ENCODE peak calls at places on chromosomes 16 and 17, in seven cellular contexts. K, W, M, V, L, O and H are unnamed samples.

GRCh38 chr17:66175892-66176291 is 16.0 kb downstream of the CEP112 start:
- DNase-seq in W (no peak), M (no peak), L (no peak), O (no peak), V (no peak), K (no peak), H (no peak)

GRCh38 chr16:57533618-57534336 is 2.6 kb downstream of the CCDC102A start:
- DNase-seq in W (no peak), L (peak), M (no peak), K (no peak), O (peak), V (peak), H (no peak)

GRCh38 chr17:34393401-34393800 is 30.4 kb upstream of the CCL1 start:
- DNase-seq in K (no peak), O (no peak), V (no peak), L (no peak), W (no peak), M (no peak), H (no peak)

GRCh38 chr17:55704412-55704811 is 18.3 kb downstream of the TMEM100 start:
- DNase-seq in V (no peak), L (no peak), O (no peak), W (no peak), M (no peak), K (no peak), H (no peak)

GRCh38 chr16:55389426-55390073 is 65.5 kb downstream of the IRX6 start:
- DNase-seq in O (no peak), L (peak), M (no peak), K (no peak), W (no peak), V (no peak), H (no peak)

GRCh38 chr16:17070882-17071592 is 399.7 kb downstream of the XYLT1 start:
- DNase-seq in K (peak), M (no peak), V (peak), W (peak), O (peak), L (peak), H (peak)

GRCh38 chr16:88789593-88789992 is 4.6 kb upstream of the PIEZO1 start:
- DNase-seq in L (peak), W (no peak), K (no peak), M (no peak), V (no peak), O (no peak), H (no peak)

GRCh38 chr16:86668136-86668535 is 89.8 kb downstream of the FOXL1 start:
- DNase-seq in M (no peak), O (no peak), L (no peak), V (no peak), K (no peak), W (no peak), H (no peak)

GRCh38 chr16:87404764-87405625 is 12.9 kb downstream of the MAP1LC3B start:
- DNase-seq in M (no peak), O (peak), K (no peak), W (no peak), V (no peak), L (peak), H (no peak)

GRCh38 chr16:68384293-68385255 is 63.7 kb downstream of the SMPD3 start:
- DNase-seq in O (no peak), M (no peak), K (peak), L (peak), W (no peak), V (no peak), H (no peak)

GRCh38 chr17:56845934-56846333 is 12.0 kb downstream of the DGKE start:
- DNase-seq in V (no peak), K (no peak), M (no peak), W (no peak), L (no peak), O (no peak), H (no peak)

GRCh38 chr17:44350733-44351226 is 5.7 kb downstream of the GRN start:
- DNase-seq in M (peak), K (peak), V (peak), L (peak), W (no peak), O (peak), H (no peak)

GRCh38 chr17:20291853-20292252 is 175.5 kb downstream of the LGALS9B start:
- DNase-seq in O (no peak), K (no peak), L (no peak), W (no peak), M (no peak), V (no peak), H (no peak)

GRCh38 chr16:78775161-78775561 is 675.7 kb downstream of the WWOX start:
- DNase-seq in W (no peak), V (no peak), M (no peak), K (no peak), L (no peak), O (no peak), H (no peak)

GRCh38 chr17:51258756-51259573 is 884 bp downstream of the MBTD1 start:
- DNase-seq in V (peak), L (no peak), W (peak), M (peak), K (no peak), O (peak), H (no peak)

GRCh38 chr16:1781758-1782407 is 488 bp downstream of the SPSB3 start:
- DNase-seq in W (no peak), L (no peak), O (no peak), M (peak), K (peak), V (peak), H (no peak)

GRCh38 chr16:56336071-56336688 is 89.2 kb downstream of the AMFR start:
- DNase-seq in K (no peak), W (no peak), V (no peak), L (no peak), O (no peak), M (no peak), H (no peak)

GRCh38 chr16:66438536-66438935 is 11.4 kb downstream of the BEAN1 start:
- DNase-seq in W (no peak), M (no peak), L (no peak), K (no peak), V (no peak), O (no peak), H (no peak)

GRCh38 chr17:18981642-18982424 is 22.7 kb downstream of the FAM83G start:
- DNase-seq in L (no peak), W (no peak), K (peak), O (no peak), V (no peak), M (peak), H (no peak)

DNA sequence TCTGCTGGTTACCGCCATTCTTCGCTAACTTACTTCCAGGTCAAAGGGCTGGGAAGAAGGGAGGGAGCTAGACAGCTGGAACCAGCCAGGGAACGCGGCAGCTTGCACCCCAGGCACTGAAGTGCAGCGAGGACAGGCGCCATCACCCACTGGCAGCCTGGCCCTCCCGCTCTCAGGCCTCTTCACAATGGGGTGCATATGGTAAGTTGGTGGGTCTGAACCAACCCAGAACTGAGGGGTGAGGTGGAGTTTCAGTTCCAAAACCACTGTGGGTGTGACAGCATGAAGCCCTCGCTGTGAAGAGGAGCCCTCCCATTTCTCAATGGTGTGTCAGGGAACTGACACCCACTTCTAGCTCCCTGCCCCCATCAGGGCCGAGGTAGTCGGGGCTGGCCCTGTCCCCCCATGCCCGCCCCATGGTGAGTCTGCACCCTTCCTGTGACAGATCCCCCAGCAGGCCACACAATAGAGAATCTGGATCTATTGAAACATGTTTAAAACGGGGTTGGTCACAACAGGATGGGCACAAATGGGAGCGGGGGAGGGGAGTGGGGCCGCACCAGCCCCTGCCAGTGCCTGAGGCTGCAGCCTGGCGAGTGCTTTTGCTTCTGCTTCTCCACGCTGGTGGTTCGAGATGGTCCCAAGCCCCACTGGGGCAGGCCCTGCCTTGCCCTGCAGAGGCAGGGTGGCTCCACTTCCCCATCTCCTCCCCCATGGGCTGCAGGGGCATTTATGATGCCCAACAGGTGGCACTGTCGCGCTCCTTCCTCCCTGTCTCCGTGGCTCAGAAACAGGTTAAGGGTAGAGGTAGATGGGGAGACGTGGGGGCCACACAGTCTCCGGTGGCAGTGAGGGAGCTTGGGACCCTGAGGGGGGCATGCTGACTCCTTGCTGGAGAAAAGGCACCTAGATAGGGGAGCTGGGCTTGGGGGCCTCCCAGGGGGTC is 2.3 kb downstream of the LIMD2 start:
- DNase-seq in L (peak), W (no peak), O (no peak), K (peak), M (peak), V (peak), H (no peak)
- H3K27ac ChIP-seq in L (peak), W (no peak), O (no peak), K (no peak), M (no peak), V (no peak), H (peak)

DNA sequence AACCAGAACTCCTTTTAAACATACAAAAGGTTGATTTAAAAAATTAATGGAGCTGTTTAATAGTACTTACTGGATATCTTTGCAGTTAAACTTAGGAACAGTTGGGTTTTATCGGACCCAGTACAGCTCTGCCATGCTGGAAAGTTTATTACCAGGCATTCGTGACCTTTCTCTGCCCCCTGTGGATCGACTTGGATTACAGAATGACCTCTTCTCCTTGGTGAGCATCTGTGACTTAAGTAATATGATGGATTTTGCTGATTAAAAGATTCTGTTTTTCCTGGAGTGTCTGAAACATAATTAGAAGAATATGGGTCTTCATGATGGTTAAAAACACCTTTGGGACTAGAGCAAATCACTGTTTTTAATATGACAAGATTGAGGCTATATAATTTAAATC is 45.9 kb upstream of the KPNB1 start:
- DNase-seq in O (no peak), V (no peak), W (no peak), K (no peak), M (no peak), L (no peak), H (no peak)
- H3K27ac ChIP-seq in O (no peak), V (peak), W (peak), K (no peak), M (no peak), L (no peak), H (no peak)

GRCh38 chr17:72618018-72618509 is 474.4 kb downstream of the SLC39A11 start:
- DNase-seq in M (no peak), V (no peak), K (peak), L (peak), W (no peak), O (no peak), H (no peak)
- H3K27ac ChIP-seq in M (peak), V (no peak), K (no peak), L (no peak), W (no peak), O (no peak), H (peak)

GRCh38 chr17:75476752-75477492 is 20.5 kb downstream of the TMEM94 start:
- DNase-seq in V (no peak), K (peak), L (no peak), W (no peak), O (peak), M (no peak), H (no peak)

GRCh38 chr17:75475144-75475835 is 18.9 kb downstream of the TMEM94 start:
- DNase-seq in L (no peak), O (no peak), M (no peak), W (no peak), V (no peak), K (no peak), H (no peak)

GRCh38 chr17:75474736-75475135 is 18.3 kb downstream of the TMEM94 start:
- DNase-seq in M (no peak), V (no peak), W (no peak), L (no peak), K (no peak), O (no peak), H (no peak)

GRCh38 chr17:75476274-75476673 is 19.8 kb downstream of the TMEM94 start:
- DNase-seq in O (peak), K (no peak), L (no peak), V (peak), M (no peak), W (no peak), H (no peak)

GRCh38 chr17:75475851-75476250 is 19.4 kb downstream of the TMEM94 start:
- DNase-seq in M (no peak), O (peak), K (no peak), W (no peak), V (no peak), L (no peak), H (no peak)
- H3K27ac ChIP-seq in M (no peak), O (peak), K (no peak), W (peak), V (no peak), L (peak), H (peak)